ENCODE peak calls at places on chromosomes 3 and 15, in six cellular contexts. Q is IMR-90, D is H9, N is mesenchymal stem cell, S is H1, E is trophoblast cell. C is an unnamed sample.

GRCh38 chr3:156471431-156471830 is 83.5 kb downstream of the SSR3 start:
- DNase-seq in N (no peak), S (no peak), D (no peak), E (no peak), Q (no peak), C (no peak)

GRCh38 chr3:48077835-48078234 is 61.6 kb upstream of the MAP4 start:
- DNase-seq in Q (peak; percentile 31), D (no peak), E (no peak), S (no peak), N (peak; percentile 39), C (no peak)

GRCh38 chr3:197667968-197668367 is 68.7 kb downstream of the RUBCN start:
- DNase-seq in E (no peak), Q (no peak), S (no peak), N (no peak), D (no peak), C (no peak)

GRCh38 chr3:197795200-197795599 is 4.1 kb downstream of the LRCH3 start:
- DNase-seq in N (peak; percentile 66), D (no peak), S (no peak), E (peak; percentile 78), Q (peak; percentile 79), C (no peak)

GRCh38 chr3:133949438-133949837 is 53.8 kb upstream of the RAB6B start:
- DNase-seq in S (no peak), Q (peak; percentile 29), E (no peak), N (no peak), D (peak; percentile 73), C (no peak)

GRCh38 chr3:135973846-135974245 is 8.3 kb downstream of the PPP2R3A start:
- DNase-seq in D (no peak), Q (no peak), E (no peak), S (no peak), N (no peak), C (no peak)

GRCh38 chr3:118936811-118937210 is 97.8 kb downstream of the IGSF11 start:
- DNase-seq in Q (no peak), D (no peak), S (no peak), E (no peak), N (no peak), C (no peak)

GRCh38 chr3:78632925-78633324 is 1134.9 kb downstream of the ROBO1 start:
- DNase-seq in Q (no peak), S (no peak), D (no peak), E (no peak), N (no peak), C (no peak)

GRCh38 chr3:27311400-27311799 is 57.8 kb downstream of the NEK10 start:
- DNase-seq in D (peak; percentile 53), Q (peak; percentile 96), E (peak; percentile 90), S (no peak), N (peak; percentile 94), C (no peak)

GRCh38 chr3:60754617-60755016 is 496.6 kb downstream of the FHIT start:
- DNase-seq in Q (no peak), S (no peak), N (no peak), D (no peak), E (no peak), C (no peak)

GRCh38 chr3:127959873-127960272 is 44.8 kb downstream of the KBTBD12 start:
- DNase-seq in E (peak; percentile 6), D (peak; percentile 64), Q (peak; percentile 4), S (peak; percentile 59), N (peak; percentile 30), C (peak; percentile 20)

GRCh38 chr3:182793663-182794454 is 555 bp downstream of the ATP11B start:
- DNase-seq in Q (peak; percentile 37), E (peak; percentile 11), S (peak; percentile 77), N (peak; percentile 65), D (peak; percentile 44), C (peak; percentile 33)

GRCh38 chr3:78999139-78999538 is 768.7 kb downstream of the ROBO1 start:
- DNase-seq in S (no peak), E (no peak), Q (no peak), N (no peak), D (no peak), C (no peak)

GRCh38 chr3:106338582-106339219 is 469.9 kb upstream of the CBLB start:
- DNase-seq in N (no peak), S (no peak), Q (no peak), E (no peak), D (no peak), C (no peak)

GRCh38 chr15:89836255-89837133 is 21.8 kb upstream of the ANPEP start:
- DNase-seq in E (peak; percentile 83), D (no peak), Q (peak; percentile 96), N (peak; percentile 98), S (no peak), C (no peak)

GRCh38 chr3:12965999-12966846 is 107.0 kb downstream of the IQSEC1 start:
- DNase-seq in E (peak; percentile 44), Q (no peak), D (no peak), S (no peak), N (peak; percentile 16), C (no peak)

GRCh38 chr3:58158427-58159153 is 52.2 kb downstream of the DNASE1L3 start:
- DNase-seq in E (no peak), D (no peak), S (no peak), N (no peak), Q (no peak), C (no peak)

GRCh38 chr3:113117511-113118302 is 93.7 kb upstream of the BOC start:
- DNase-seq in Q (peak; percentile 90), N (peak; percentile 54), S (no peak), E (no peak), D (no peak), C (no peak)

GRCh38 chr15:66946578-66947164 is 118.7 kb upstream of the SMAD3 start:
- DNase-seq in S (peak; percentile 84), Q (peak; percentile 70), E (peak; percentile 69), N (peak; percentile 77), D (peak; percentile 74), C (peak; percentile 76)

GRCh38 chr3:59237121-59237520 is 187.3 kb upstream of the CFAP20DC start:
- DNase-seq in S (no peak), N (no peak), E (no peak), D (no peak), Q (peak; percentile 62), C (no peak)

GRCh38 chr3:170117134-170117533 is 64.4 kb downstream of the PHC3 start:
- DNase-seq in Q (no peak), D (no peak), E (no peak), N (peak; percentile 26), S (no peak), C (no peak)

GRCh38 chr3:107028086-107028485 is 349.2 kb upstream of the CCDC54 start:
- DNase-seq in S (no peak), Q (no peak), E (no peak), N (no peak), D (no peak), C (no peak)

GRCh38 chr15:81281925-81282895 is 41.7 kb downstream of the STARD5 start:
- DNase-seq in E (peak; percentile 76), N (no peak), D (peak; percentile 5), S (no peak), Q (no peak), C (no peak)

DNA sequence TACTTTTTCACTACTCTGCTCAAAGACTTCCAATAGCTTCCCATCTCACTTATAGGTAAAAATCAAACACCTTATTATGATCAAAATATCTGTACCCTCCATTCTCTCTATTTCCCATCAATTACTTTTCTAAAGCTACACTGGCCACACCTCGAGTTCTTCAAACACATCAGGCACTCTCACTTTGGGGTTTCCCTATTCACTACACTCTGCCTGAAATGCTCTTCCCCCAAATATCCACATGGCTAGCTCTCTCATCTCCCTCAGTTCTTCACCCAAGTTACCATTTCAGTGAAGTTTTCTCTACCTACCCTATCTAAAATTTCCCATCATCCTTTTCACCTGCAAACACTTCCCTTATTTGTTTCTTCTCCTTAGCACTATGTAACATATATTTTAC is 14.8 kb downstream of the UBE3A start:
- DNase-seq in E (no peak), S (no peak), D (no peak), N (no peak), Q (no peak), C (no peak)
- H3K9me3 ChIP-seq in E (no peaks in the 10 kb centered on the region), S (no peaks in the 10 kb centered on the region), D (no peaks in the 10 kb centered on the region), N (peaks cover 6% of the 10 kb centered on the region), Q (no peaks in the 10 kb centered on the region), C (peaks cover 2% of the 10 kb centered on the region)

DNA sequence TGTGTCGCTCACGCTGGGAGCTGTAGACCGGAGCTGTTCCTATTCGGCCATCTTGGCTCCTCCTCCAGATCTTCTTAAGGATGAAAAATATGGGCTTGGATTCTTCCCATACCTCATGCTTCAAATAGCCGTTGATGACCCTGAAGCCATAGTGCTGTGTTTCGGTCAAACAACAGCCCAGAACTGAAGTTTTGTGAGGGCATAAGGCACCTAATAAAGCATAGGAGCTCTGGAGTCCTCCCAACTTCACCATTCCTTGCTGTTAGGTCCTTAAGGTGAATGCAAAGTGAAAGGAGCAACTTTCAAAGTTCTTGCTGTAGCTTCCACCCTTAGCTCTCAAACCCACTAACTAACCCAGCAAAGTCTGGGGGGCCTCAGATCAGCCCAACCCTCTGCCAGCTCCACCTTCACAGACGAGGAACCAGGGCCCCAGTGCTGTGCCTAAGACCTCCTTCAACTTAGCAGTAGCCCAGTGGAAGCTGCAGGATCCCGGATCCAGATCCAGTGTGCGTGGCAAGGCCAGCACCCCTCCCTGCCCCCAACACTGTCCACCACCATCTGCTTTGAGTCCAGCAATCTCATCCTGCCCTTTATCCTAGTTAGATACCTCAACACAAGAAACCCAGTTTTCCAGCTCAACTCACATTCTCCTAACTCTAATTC is at the start of gene GRK7:
- DNase-seq in Q (no peak), S (no peak), E (no peak), D (no peak), N (no peak), C (no peak)
- H3K23ac ChIP-seq in Q (no peak within 1 kb of the TSS), S (no peak within 1 kb of the TSS), E (no peak within 1 kb of the TSS), D (no peak within 1 kb of the TSS), N (no peak within 1 kb of the TSS), C (no peak within 1 kb of the TSS)

DNA sequence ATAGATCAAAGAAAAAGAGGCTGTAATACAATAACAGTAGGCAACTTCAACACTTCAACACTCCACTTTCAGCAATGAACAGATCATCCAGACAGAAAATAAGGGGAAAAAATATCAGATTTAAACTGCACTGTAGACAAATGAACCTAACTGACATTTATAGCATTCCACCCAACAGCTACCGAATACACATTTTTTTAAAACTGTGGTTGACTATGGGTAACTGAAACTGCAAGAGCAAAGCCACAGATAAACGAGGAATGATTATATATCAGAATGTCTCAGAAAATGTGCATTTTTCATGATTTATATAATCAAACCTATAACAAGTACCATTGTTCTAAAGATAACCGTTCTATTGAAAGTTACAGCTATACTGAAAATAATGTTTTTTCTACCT is 514.9 kb upstream of the DPPA4 start:
- DNase-seq in Q (no peak), D (no peak), N (no peak), E (no peak), S (no peak), C (no peak)
- H3K9me3 ChIP-seq in Q (peaks cover 9% of the 10 kb centered on the region), D (no peaks in the 10 kb centered on the region), N (peaks cover 58% of the 10 kb centered on the region), E (peaks cover 4% of the 10 kb centered on the region), S (peaks cover 2% of the 10 kb centered on the region), C (peaks cover 7% of the 10 kb centered on the region)

DNA sequence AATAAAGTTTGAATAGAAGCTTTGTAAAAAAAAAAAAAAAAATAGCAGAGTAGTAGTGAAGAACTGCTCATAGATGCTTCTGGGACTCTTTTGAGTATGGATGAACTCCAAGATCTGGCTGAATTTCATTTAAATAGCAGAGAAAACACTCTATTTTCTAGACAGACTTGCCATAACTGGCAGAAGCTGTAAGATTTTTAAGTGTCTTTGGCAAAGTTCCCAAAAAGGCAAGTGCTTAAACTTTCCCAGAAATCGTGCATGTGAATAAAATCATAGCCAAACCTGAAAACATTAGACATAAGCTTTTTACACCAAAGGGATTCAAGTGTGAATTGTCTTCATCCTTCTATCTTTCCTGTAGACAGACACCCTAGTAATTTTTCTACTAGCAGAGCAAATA is 110.3 kb upstream of the MITF start:
- DNase-seq in D (no peak), Q (no peak), E (no peak), S (no peak), N (no peak), C (no peak)
- H3K23ac ChIP-seq in D (no peak overlapping the region), Q (no peak overlapping the region), E (no peak overlapping the region), S (no peak overlapping the region), N (no peak overlapping the region), C (no peak overlapping the region)